ENCODE peak calls at places on chromosomes 4 and X, in five cellular contexts. C is foreskin keratinocyte, N is RWPE1, P is lower leg skin, V is heart left ventricle. D is an unnamed sample.

GRCh38 chr4:16573181-16573580 is 325.3 kb downstream of the LDB2 start:
- DNase-seq in P (no peak), V (peak; percentile 28), N (no peak), C (no peak), D (no peak)

GRCh38 chr4:42654606-42655005 is 2.3 kb downstream of the ATP8A1 start:
- DNase-seq in P (no peak), C (no peak), V (no peak), N (peak; percentile 70), D (no peak)

GRCh38 chrX:153381684-153382532 is 19.2 kb downstream of the PNMA6E start:
- DNase-seq in C (no peak), N (peak; percentile 27), V (no peak), P (no peak), D (no peak)

GRCh38 chr4:182245041-182245440 is 1.8 kb downstream of the TENM3 start:
- DNase-seq in N (no peak), C (no peak), V (no peak), P (no peak), D (no peak)

GRCh38 chr4:145347684-145348083 is 134.0 kb upstream of the SMAD1 start:
- DNase-seq in V (no peak), N (no peak), P (no peak), C (no peak), D (no peak)

GRCh38 chrX:55919367-55920221 is 202.0 kb downstream of the RRAGB start:
- DNase-seq in C (no peak), N (no peak), P (no peak), V (no peak), D (no peak)

GRCh38 chrX:37809970-37810369 is 30.1 kb downstream of the CYBB start:
- DNase-seq in N (no peak), P (no peak), V (no peak), C (no peak), D (no peak)

GRCh38 chr4:69744157-69744478 is 16.3 kb downstream of the SULT1B1 start:
- DNase-seq in N (no peak), P (no peak), V (peak; percentile 13), C (no peak), D (no peak)

GRCh38 chr4:110618091-110619000 is 4.5 kb downstream of the PITX2 start:
- DNase-seq in N (no peak), V (no peak), P (no peak), C (peak; percentile 73), D (no peak)

GRCh38 chr4:34148322-34148908 is 2095.9 kb downstream of the ARAP2 start:
- DNase-seq in V (no peak), P (no peak), C (no peak), N (peak; percentile 4), D (no peak)

GRCh38 chr4:108175966-108176365 is 7.2 kb upstream of the LEF1 start:
- DNase-seq in P (no peak), C (no peak), V (no peak), N (no peak), D (no peak)

GRCh38 chrX:131734621-131735020 is 190.7 kb downstream of the OR13H1 start:
- DNase-seq in P (no peak), V (peak; percentile 88), N (no peak), C (no peak), D (no peak)

GRCh38 chr4:186058253-186058979 is 10.5 kb upstream of the TLR3 start:
- DNase-seq in C (no peak), P (no peak), N (no peak), V (no peak), D (no peak)

GRCh38 chrX:9471571-9471985 is 6.7 kb downstream of the TBL1X start:
- DNase-seq in N (no peak), P (no peak), C (no peak), V (no peak), D (no peak)

GRCh38 chrX:15816886-15817285 is 26.6 kb downstream of the ZRSR2 start:
- DNase-seq in C (no peak), N (no peak), P (no peak), V (no peak), D (no peak)

GRCh38 chr4:25089058-25089763 is 58.5 kb upstream of the LGI2 start:
- DNase-seq in P (no peak), C (no peak), V (no peak), N (no peak), D (no peak)

GRCh38 chrX:38166478-38167083 is 54.1 kb downstream of the SRPX start:
- DNase-seq in C (no peak), P (no peak), V (no peak), N (no peak), D (no peak)

GRCh38 chr4:40306991-40307390 is 28.1 kb upstream of the CHRNA9 start:
- DNase-seq in P (no peak), V (no peak), C (no peak), N (no peak), D (no peak)

GRCh38 chr4:51932261-51932660 is 87.9 kb downstream of the LRRC66 start:
- DNase-seq in C (no peak), N (no peak), P (no peak), V (no peak), D (no peak)

GRCh38 chr4:25313194-25313895 is 771 bp downstream of the ZCCHC4 start:
- DNase-seq in P (no peak), N (peak; percentile 13), V (no peak), C (no peak), D (no peak)

GRCh38 chr4:148239406-148239805 is 202.8 kb downstream of the NR3C2 start:
- DNase-seq in C (no peak), N (no peak), V (peak; percentile 39), P (no peak), D (no peak)

GRCh38 chr4:119299221-119300071 is 22.5 kb downstream of the FABP2 start:
- DNase-seq in P (no peak), C (no peak), V (no peak), N (no peak), D (no peak)

GRCh38 chr4:7767966-7768365 is 171.7 kb downstream of the AFAP1 start:
- DNase-seq in P (no peak), C (no peak), V (no peak), N (no peak), D (no peak)

GRCh38 chr4:153072661-153073060 is 131.6 kb upstream of the TRIM2 start:
- DNase-seq in C (no peak), P (no peak), N (no peak), V (no peak), D (no peak)

GRCh38 chrX:124332481-124333424 is at the start of gene TEX13D:
- DNase-seq in N (no peak), C (no peak), P (no peak), V (no peak), D (no peak)

GRCh38 chrX:18886344-18887161 is 97.4 kb downstream of the PHKA2 start:
- DNase-seq in P (peak; percentile 79), V (peak; percentile 86), N (no peak), C (no peak), D (no peak)

GRCh38 chr4:56435001-56435747 is at the start of gene PPAT:
- DNase-seq in P (peak; percentile 97), N (peak; percentile 97), V (peak; percentile 98), C (peak; percentile 95), D (peak; percentile 99)
- TF ChIP-seq CTCF in P (no peak), N (peak; percentile 8), V (peak; percentile 42), C (peak; percentile 39), D (peak; percentile 37)

DNA sequence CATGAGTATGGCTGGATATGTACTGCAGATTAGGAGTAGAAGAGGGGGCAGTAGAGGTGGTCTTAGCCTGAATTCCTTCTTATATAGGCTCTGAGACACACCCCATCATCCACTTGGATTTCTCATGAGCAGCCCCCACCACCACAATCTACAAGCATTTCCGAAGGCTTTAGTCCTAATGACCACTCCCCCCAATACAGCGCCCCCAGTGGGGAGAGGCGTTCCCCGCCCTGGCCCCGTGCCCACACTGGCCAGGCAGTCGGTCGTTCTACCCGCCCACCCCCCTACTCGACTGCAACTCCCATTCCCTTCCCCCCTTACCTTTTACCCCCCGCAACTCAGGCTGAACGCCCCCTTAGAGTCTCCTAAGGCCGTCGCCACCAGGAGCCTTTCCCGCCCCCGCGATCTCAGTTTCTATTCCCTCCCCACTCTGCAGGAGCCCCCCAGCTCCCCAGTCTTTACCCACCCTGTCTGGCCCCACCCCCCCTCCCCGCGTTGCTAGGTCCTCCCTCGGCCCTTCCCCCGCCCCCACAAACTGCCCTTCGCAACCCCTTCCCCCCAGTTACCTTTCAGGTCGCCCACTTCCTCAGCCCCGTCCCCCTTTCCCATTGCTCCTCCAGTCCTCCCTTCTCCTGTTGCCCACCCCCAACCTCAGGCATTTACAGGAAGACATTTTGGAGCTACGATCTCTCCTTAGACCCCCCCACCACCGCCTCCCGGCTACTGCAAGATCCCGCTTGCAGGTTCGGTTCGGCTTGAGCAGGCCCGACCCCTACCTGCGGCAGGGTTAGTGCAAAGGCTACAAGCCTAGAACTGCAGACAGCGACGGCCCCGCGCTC is 468 bp downstream of the ZMYM3 start:
- DNase-seq in P (no peak), V (peak; percentile 39), C (no peak), N (peak; percentile 28), D (no peak)
- TF ChIP-seq CTCF in P (no peak), V (peak; percentile 45), C (peak; percentile 43), N (peak; percentile 42), D (peak; percentile 66)

GRCh38 chrX:119423631-119424030 is 24.5 kb downstream of the SLC25A43 start:
- DNase-seq in C (no peak), N (no peak), P (no peak), V (no peak), D (no peak)

GRCh38 chrX:119417842-119418241 is 18.7 kb downstream of the SLC25A43 start:
- DNase-seq in P (no peak), C (no peak), V (no peak), N (no peak), D (no peak)

GRCh38 chrX:119419898-119420297 is 20.8 kb downstream of the SLC25A43 start:
- DNase-seq in C (no peak), P (no peak), N (no peak), V (no peak), D (no peak)

GRCh38 chrX:119419146-119419545 is 20.0 kb downstream of the SLC25A43 start:
- DNase-seq in N (no peak), V (no peak), C (no peak), P (no peak), D (no peak)

DNA sequence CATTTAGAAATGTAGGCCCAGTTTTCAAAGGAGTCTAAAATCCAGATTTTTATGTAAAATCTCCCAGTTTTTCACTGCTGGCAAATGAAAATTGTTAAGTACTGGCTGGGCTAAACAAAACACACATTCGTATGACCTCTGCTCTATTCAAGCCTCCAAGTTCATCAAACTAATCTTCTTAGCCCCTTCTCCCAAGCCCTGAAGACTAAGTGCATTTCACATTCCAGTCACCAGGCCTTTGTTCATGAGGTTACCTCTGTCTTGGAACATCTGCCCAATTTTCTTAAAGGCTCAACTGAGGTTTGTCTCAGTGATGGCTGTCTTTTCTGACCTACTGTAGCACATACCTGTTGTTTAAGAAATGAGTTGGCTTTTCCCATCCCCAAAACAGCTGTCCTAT is 22.2 kb downstream of the SLC25A43 start:
- DNase-seq in N (no peak), P (no peak), C (no peak), V (no peak), D (no peak)
- TF ChIP-seq CTCF in N (no peak), P (no peak), C (no peak), V (no peak), D (no peak)

GRCh38 chr4:177574446-177574845 is 132.2 kb upstream of the AGA start:
- DNase-seq in P (no peak), C (no peak), V (no peak), N (peak; percentile 5), D (no peak)

GRCh38 chr4:177583000-177583399 is 140.8 kb upstream of the AGA start:
- DNase-seq in V (no peak), C (no peak), N (peak; percentile 7), P (no peak), D (no peak)

DNA sequence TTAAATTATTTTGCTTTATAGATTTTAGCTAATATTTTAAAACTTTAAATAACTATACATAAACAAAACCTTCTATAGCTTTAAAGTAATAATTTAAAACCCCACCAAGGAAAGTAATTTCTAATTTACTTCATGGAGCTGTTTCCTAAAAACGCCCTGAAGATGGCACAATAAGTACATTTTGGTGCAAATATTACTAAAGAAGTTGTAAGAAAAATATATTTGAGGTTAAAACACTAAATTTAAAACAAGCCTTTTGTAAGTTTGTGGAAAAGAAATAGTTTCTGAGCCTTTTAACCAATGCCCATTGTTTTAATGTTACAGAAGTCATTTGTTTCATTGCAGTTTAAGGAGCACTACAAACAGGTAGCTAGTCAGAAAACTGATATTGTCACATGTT is 137.4 kb upstream of the AGA start:
- DNase-seq in N (no peak), V (no peak), P (no peak), C (no peak), D (no peak)
- TF ChIP-seq CTCF in N (peak; percentile 47), V (no peak), P (no peak), C (peak; percentile 64), D (peak; percentile 29)